ENCODE peak calls at places on chromosomes 1 and 21, in four cellular contexts. One of them, this sample, is unnamed.

GRCh38 chr1:206658264-206658980 is 23.1 kb downstream of the DYRK3 start:
- DNase-seq in type B pancreatic cell: no peak
- DNase-seq in NB4: peak; percentile 71
- DNase-seq in nephron progenitor cell: peak; percentile 63
- DNase-seq in this sample: peak; percentile 34

GRCh38 chr1:87712261-87712674 is 383.6 kb downstream of the LMO4 start:
- DNase-seq in type B pancreatic cell: no peak
- DNase-seq in nephron progenitor cell: no peak
- DNase-seq in NB4: no peak
- DNase-seq in this sample: no peak

GRCh38 chr1:84735483-84735882 is 45.2 kb upstream of the SSX2IP start:
- DNase-seq in NB4: no peak
- DNase-seq in nephron progenitor cell: no peak
- DNase-seq in type B pancreatic cell: no peak
- DNase-seq in this sample: no peak

GRCh38 chr1:31666290-31666963 is 21.8 kb upstream of the PEF1 start:
- DNase-seq in nephron progenitor cell: no peak
- DNase-seq in NB4: peak; percentile 16
- DNase-seq in type B pancreatic cell: no peak
- DNase-seq in this sample: no peak

GRCh38 chr1:172359531-172359991 is 60.9 kb upstream of the C1orf105 start:
- DNase-seq in nephron progenitor cell: no peak
- DNase-seq in type B pancreatic cell: no peak
- DNase-seq in NB4: no peak
- DNase-seq in this sample: no peak

GRCh38 chr1:59136541-59137335 is 160.2 kb upstream of the FGGY start:
- DNase-seq in NB4: no peak
- DNase-seq in type B pancreatic cell: no peak
- DNase-seq in nephron progenitor cell: no peak
- DNase-seq in this sample: no peak

GRCh38 chr1:235624751-235625192 is 24.8 kb downstream of the GNG4 start:
- DNase-seq in NB4: peak; percentile 63
- DNase-seq in type B pancreatic cell: no peak
- DNase-seq in nephron progenitor cell: peak; percentile 28
- DNase-seq in this sample: no peak

GRCh38 chr1:216221260-216221700 is 202.0 kb downstream of the USH2A start:
- DNase-seq in type B pancreatic cell: no peak
- DNase-seq in NB4: peak; percentile 62
- DNase-seq in nephron progenitor cell: peak; percentile 33
- DNase-seq in this sample: peak; percentile 11

GRCh38 chr1:19946331-19946751 is 22.9 kb upstream of the PLA2G2E start:
- DNase-seq in nephron progenitor cell: no peak
- DNase-seq in type B pancreatic cell: no peak
- DNase-seq in NB4: no peak
- DNase-seq in this sample: no peak

GRCh38 chr1:7350804-7351203 is 420.3 kb upstream of the VAMP3 start:
- DNase-seq in NB4: no peak
- DNase-seq in nephron progenitor cell: no peak
- DNase-seq in type B pancreatic cell: no peak
- DNase-seq in this sample: no peak

GRCh38 chr1:183567584-183567983 is 22.7 kb downstream of the NCF2 start:
- DNase-seq in type B pancreatic cell: no peak
- DNase-seq in NB4: peak; percentile 16
- DNase-seq in nephron progenitor cell: no peak
- DNase-seq in this sample: no peak

GRCh38 chr1:109880961-109881894 is 29.4 kb upstream of the CSF1 start:
- DNase-seq in nephron progenitor cell: no peak
- DNase-seq in NB4: no peak
- DNase-seq in type B pancreatic cell: no peak
- DNase-seq in this sample: no peak

GRCh38 chr1:81695741-81696140 is 105.0 kb upstream of the ADGRL2 start:
- DNase-seq in NB4: no peak
- DNase-seq in nephron progenitor cell: no peak
- DNase-seq in type B pancreatic cell: no peak
- DNase-seq in this sample: no peak

GRCh38 chr1:79551321-79551720 is 544.8 kb upstream of the ADGRL4 start:
- DNase-seq in nephron progenitor cell: no peak
- DNase-seq in type B pancreatic cell: no peak
- DNase-seq in NB4: no peak
- DNase-seq in this sample: no peak

GRCh38 chr1:93061895-93062792 is 16.9 kb upstream of the MTF2 start:
- DNase-seq in type B pancreatic cell: no peak
- DNase-seq in NB4: peak; percentile 54
- DNase-seq in nephron progenitor cell: no peak
- DNase-seq in this sample: no peak

DNA sequence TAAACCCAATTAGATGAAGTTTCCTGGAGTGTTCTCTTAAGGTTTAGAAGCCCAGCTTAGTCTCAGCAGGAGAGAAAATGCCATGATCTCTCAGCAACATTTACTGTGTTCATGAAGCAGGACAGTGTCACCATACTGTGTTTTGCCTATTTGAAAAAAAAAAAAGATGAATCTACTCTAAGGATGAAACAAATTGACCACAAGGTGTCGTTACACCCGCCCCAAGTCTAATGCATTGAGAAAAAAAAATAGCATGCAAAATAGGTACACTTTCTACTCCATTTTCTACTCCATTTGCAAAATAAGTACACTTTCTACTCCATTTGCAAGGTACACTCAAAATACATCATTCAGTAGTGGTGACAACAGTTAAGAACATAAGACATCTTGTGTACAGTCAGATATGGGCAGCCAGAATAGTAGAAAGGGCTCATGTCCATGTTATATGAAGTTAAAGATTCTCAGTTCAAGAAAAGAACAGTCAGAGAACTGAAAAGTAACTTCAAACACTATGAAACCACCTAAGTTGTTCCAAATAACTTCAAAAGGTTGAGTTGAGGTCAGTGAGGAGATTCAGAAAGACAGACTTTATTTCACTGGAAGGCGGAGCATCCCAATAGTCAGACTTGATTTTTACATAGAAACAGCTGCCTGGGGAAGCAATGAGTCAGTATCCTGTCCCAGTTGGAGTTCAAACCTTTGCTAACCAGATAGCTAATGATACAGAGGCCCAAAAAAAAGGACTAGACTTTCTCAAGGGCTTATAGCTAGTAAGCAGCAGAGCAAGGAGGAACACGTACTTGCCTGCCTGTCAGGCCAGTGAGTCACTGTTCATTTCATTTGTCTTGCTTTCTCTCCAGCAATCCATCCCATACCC is 13.3 kb downstream of the PLPPR5 start:
- DNase-seq in nephron progenitor cell: no peak
- DNase-seq in type B pancreatic cell: no peak
- DNase-seq in NB4: peak; percentile 33
- DNase-seq in this sample: no peak
- TF ChIP-seq CTCF in nephron progenitor cell: peak; percentile 41
- TF ChIP-seq CTCF in type B pancreatic cell: peak; percentile 65
- TF ChIP-seq CTCF in NB4: peak; percentile 25
- TF ChIP-seq CTCF in this sample: peak; percentile 55

GRCh38 chr1:179194068-179194537 is 35.4 kb downstream of the ABL2 start:
- DNase-seq in NB4: no peak
- DNase-seq in nephron progenitor cell: no peak
- DNase-seq in type B pancreatic cell: no peak
- DNase-seq in this sample: no peak
- TF ChIP-seq CTCF in NB4: no peak
- TF ChIP-seq CTCF in nephron progenitor cell: no peak
- TF ChIP-seq CTCF in type B pancreatic cell: peak; percentile 3
- TF ChIP-seq CTCF in this sample: no peak

DNA sequence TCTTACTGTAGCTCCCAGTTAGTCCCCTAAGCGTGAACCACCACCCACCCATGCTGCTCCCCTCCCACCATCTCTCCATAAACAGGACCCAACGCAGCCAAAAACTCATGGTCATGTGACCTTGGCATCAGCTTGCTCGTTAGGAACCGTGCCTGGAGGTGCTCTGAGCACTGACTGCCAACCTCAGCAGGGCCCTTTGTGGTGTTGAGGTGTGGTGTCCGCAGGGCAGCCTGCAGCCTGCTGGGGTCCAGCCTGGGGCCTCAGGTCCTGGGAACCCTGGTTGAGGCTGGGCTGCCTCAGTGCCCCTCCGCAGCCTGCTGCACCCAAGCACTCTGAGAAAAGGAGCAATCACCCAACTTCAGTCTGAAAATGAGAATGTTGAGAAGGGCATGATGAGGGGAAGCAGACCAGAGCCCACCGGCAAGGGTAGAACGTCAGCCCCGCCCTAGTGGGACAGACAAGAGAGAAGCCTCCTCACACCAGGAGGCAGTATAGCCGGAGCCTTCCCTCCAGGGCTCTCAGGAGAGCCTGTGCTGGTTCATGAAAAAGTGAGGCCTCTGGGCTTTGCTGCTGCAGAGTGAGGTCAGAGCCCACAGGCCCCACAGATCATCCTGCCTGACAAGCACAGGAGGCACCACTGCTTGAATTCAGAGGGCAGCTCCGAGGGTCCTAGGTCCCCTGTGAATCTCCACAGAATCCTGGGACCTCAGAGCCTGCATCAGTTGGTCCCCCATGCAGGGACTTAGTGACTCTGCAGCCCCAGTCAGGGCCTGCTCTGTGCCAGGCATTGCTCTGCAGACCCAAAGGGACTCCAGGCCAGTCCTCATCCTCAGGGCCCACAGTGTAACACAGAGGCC is 4.9 kb upstream of the COL6A2 start:
- DNase-seq in nephron progenitor cell: no peak
- DNase-seq in NB4: no peak
- DNase-seq in type B pancreatic cell: no peak
- DNase-seq in this sample: no peak
- TF ChIP-seq CTCF in nephron progenitor cell: no peak
- TF ChIP-seq CTCF in NB4: no peak
- TF ChIP-seq CTCF in type B pancreatic cell: no peak
- TF ChIP-seq CTCF in this sample: no peak

GRCh38 chr1:70896224-70896623 is 151.4 kb downstream of the PTGER3 start:
- DNase-seq in nephron progenitor cell: no peak
- DNase-seq in NB4: peak; percentile 9
- DNase-seq in type B pancreatic cell: no peak
- DNase-seq in this sample: no peak
- TF ChIP-seq CTCF in nephron progenitor cell: peak; percentile 13
- TF ChIP-seq CTCF in NB4: peak; percentile 24
- TF ChIP-seq CTCF in type B pancreatic cell: no peak
- TF ChIP-seq CTCF in this sample: no peak

DNA sequence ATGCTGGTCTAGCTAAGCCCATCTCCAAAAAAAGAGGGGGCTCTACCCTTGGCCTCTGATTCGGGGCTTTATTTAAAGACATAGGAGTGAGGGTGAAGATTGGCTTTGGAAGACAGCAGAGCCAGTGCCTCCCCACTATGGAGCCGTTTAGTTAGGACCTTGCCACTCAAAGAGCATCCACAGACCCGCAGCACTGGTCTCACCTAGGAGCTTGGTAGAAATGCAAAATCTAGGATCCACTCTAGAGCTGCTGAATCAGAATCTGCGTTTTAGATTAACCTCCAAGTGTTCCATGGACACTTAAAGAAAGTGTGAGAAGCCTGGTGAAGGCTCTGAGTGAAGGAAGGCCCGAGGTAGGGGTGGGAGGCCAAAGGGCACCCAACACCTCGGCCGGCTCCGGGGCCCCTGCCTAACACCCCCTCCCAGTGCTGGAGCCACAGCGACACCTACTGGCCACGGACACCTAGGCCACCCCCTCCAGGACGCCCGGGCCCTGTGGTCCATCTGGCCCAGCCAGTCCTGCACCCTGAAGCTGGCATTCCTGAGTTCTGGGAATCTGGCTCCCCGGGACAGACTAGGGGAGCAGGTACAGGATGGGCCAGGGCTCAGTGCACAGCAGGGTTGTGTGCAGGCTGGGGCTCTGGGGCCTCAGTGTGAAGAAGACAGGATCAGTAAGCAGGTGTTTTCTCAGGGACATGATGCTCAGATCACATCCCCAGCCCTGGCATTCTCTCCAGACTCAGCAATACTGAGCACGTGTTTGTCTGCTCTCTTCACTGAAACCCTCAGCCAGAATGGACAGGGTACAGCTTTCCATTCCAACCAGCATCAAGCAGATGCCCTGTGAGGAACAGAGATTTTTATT is 79.2 kb downstream of the TMEM53 start:
- DNase-seq in nephron progenitor cell: peak; percentile 95
- DNase-seq in NB4: peak; percentile 67
- DNase-seq in type B pancreatic cell: peak; percentile 85
- DNase-seq in this sample: peak; percentile 90
- TF ChIP-seq CTCF in nephron progenitor cell: peak; percentile 99
- TF ChIP-seq CTCF in NB4: peak; percentile 81
- TF ChIP-seq CTCF in type B pancreatic cell: peak; percentile 100
- TF ChIP-seq CTCF in this sample: peak; percentile 99

GRCh38 chr1:37096523-37096922 is 62.2 kb upstream of the GRIK3 start:
- DNase-seq in nephron progenitor cell: no peak
- DNase-seq in NB4: peak; percentile 36
- DNase-seq in type B pancreatic cell: no peak
- DNase-seq in this sample: no peak
- TF ChIP-seq CTCF in nephron progenitor cell: peak; percentile 33
- TF ChIP-seq CTCF in NB4: peak; percentile 18
- TF ChIP-seq CTCF in type B pancreatic cell: peak; percentile 58
- TF ChIP-seq CTCF in this sample: peak; percentile 41

GRCh38 chr1:174244017-174244416 is 84.7 kb downstream of the RABGAP1L start:
- DNase-seq in type B pancreatic cell: no peak
- DNase-seq in nephron progenitor cell: no peak
- DNase-seq in NB4: no peak
- DNase-seq in this sample: no peak

GRCh38 chr1:174247472-174247871 is 88.2 kb downstream of the RABGAP1L start:
- DNase-seq in nephron progenitor cell: no peak
- DNase-seq in type B pancreatic cell: no peak
- DNase-seq in NB4: no peak
- DNase-seq in this sample: no peak

GRCh38 chr1:174242856-174243255 is 83.5 kb downstream of the RABGAP1L start:
- DNase-seq in type B pancreatic cell: no peak
- DNase-seq in nephron progenitor cell: no peak
- DNase-seq in NB4: no peak
- DNase-seq in this sample: no peak

GRCh38 chr1:174243451-174244000 is 84.2 kb downstream of the RABGAP1L start:
- DNase-seq in NB4: no peak
- DNase-seq in nephron progenitor cell: no peak
- DNase-seq in type B pancreatic cell: no peak
- DNase-seq in this sample: no peak

DNA sequence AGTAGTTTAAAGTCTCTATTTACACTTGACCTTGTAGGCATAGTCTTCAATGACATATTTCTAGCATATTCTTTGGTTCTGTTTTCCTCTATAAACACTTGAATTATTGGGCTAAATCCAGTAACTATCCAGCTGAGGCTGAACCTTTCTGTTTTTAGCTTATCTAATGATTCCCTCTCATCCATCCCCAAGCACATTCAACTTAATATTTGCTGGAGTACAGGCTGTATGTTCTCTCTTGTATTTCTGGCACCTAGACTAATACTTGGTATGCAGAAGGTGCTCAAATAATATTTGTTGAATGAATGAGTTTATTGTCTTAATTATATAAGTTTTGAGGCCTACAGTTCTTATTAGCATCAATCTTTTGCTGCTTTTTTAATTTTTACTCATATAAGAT is 88.7 kb downstream of the RABGAP1L start:
- DNase-seq in NB4: no peak
- DNase-seq in nephron progenitor cell: no peak
- DNase-seq in type B pancreatic cell: no peak
- DNase-seq in this sample: no peak
- TF ChIP-seq CTCF in NB4: no peak
- TF ChIP-seq CTCF in nephron progenitor cell: no peak
- TF ChIP-seq CTCF in type B pancreatic cell: no peak
- TF ChIP-seq CTCF in this sample: no peak

DNA sequence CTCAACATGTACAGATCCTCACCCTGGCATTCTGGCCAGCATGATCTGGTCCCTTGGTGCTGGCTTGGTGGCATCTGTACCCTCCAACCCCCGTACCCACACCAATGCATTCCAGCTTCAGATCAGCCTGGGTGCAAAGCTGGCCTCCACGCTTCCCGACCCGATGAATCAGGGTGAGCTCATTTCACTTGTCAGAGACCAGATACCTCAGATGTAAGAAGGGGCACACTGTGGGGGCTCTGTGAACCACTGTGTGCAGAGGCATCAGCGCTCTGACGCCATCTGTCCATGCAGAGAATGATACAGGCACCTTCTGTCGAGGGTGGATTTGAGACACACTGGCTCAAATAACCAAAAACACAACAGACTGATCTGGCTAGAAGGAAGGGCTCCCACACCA is 76.6 kb downstream of the DMRTB1 start:
- DNase-seq in NB4: no peak
- DNase-seq in nephron progenitor cell: no peak
- DNase-seq in type B pancreatic cell: no peak
- DNase-seq in this sample: no peak
- TF ChIP-seq CTCF in NB4: no peak
- TF ChIP-seq CTCF in nephron progenitor cell: no peak
- TF ChIP-seq CTCF in type B pancreatic cell: no peak
- TF ChIP-seq CTCF in this sample: no peak